ENCODE peak calls at places on chromosomes 1 and 21, in seven cellular contexts. V is right cardiac atrium; G is glutamatergic neuron; K is lower lobe of right lung; I is CD8-positive, alpha-beta memory T cell; C is stimulated activated CD4-positive, alpha-beta T cell treated with anti-CD3 and anti-CD28 coated beads, Interleukin-1b, Interleukin-23, amount 100 ng/mL, for 1 hour; N is iris pigment epithelial cell. P is an unnamed sample.

GRCh38 chr1:31335007-31335406 is 37.9 kb downstream of the FABP3 start:
- DNase-seq in V (no peak), G (no peak), K (no peak), I (no peak), C (no peak), N (peak), P (no peak)

GRCh38 chr21:16116798-16117197 is 387.0 kb downstream of the USP25 start:
- DNase-seq in V (no peak), G (no peak), K (no peak), I (no peak), C (no peak), N (peak), P (no peak)

GRCh38 chr21:39153373-39153772 is 29.9 kb downstream of the PSMG1 start:
- DNase-seq in V (no peak), G (no peak), K (no peak), I (no peak), C (no peak), N (peak), P (no peak)

GRCh38 chr1:236067854-236068454 is 3.1 kb upstream of the NID1 start:
- DNase-seq in V (no peak), G (no peak), K (no peak), I (no peak), C (no peak), N (peak), P (no peak)

GRCh38 chr21:31484219-31484618 is 140.2 kb upstream of the TIAM1 start:
- DNase-seq in V (no peak), G (no peak), K (no peak), I (no peak), C (no peak), N (no peak), P (no peak)

GRCh38 chr1:64220241-64220640 is 16.8 kb downstream of the UBE2U start:
- DNase-seq in V (no peak), G (no peak), K (no peak), I (no peak), C (no peak), N (peak), P (no peak)

GRCh38 chr1:3858231-3858981 is 1.1 kb downstream of the DFFB start:
- DNase-seq in V (no peak), G (peak), K (peak), I (no peak), C (no peak), N (peak), P (peak)

GRCh38 chr1:41740058-41740457 is 178.7 kb downstream of the HIVEP3 start:
- DNase-seq in V (no peak), G (no peak), K (no peak), I (no peak), C (no peak), N (no peak), P (no peak)

GRCh38 chr1:8423702-8424538 is 106.0 kb downstream of the SLC45A1 start:
- DNase-seq in V (peak), G (peak), K (peak), I (peak), C (no peak), N (peak), P (peak)

GRCh38 chr21:45559216-45560105 is 17.2 kb upstream of the SLC19A1 start:
- DNase-seq in V (no peak), G (no peak), K (peak), I (peak), C (no peak), N (no peak), P (no peak)

GRCh38 chr21:46063734-46064680 is 33.9 kb upstream of the COL6A2 start:
- DNase-seq in V (no peak), G (no peak), K (peak), I (peak), C (no peak), N (no peak), P (no peak)

GRCh38 chr1:109762821-109763645 is 690 bp downstream of the EPS8L3 start:
- DNase-seq in V (peak), G (peak), K (peak), I (peak), C (no peak), N (peak), P (no peak)

GRCh38 chr1:28064064-28064463 is 24.3 kb downstream of the EYA3 start:
- DNase-seq in V (no peak), G (no peak), K (no peak), I (no peak), C (no peak), N (peak), P (no peak)

GRCh38 chr1:232519186-232519585 is 110.7 kb downstream of the SIPA1L2 start:
- DNase-seq in V (no peak), G (no peak), K (no peak), I (no peak), C (no peak), N (no peak), P (no peak)

GRCh38 chr1:41361495-41362356 is 492 bp downstream of the FOXO6 start:
- DNase-seq in V (no peak), G (peak), K (no peak), I (peak), C (no peak), N (no peak), P (peak)

GRCh38 chr1:18819986-18820790 is 39.3 kb downstream of the TAS1R2 start:
- DNase-seq in V (no peak), G (no peak), K (no peak), I (no peak), C (no peak), N (no peak), P (no peak)

GRCh38 chr1:110135268-110136065 is 14.8 kb upstream of the SLC6A17 start:
- DNase-seq in V (no peak), G (no peak), K (no peak), I (no peak), C (no peak), N (no peak), P (no peak)

GRCh38 chr1:1677718-1678580 is 14.6 kb downstream of the SLC35E2B start:
- DNase-seq in V (no peak), G (peak), K (peak), I (peak), C (no peak), N (no peak), P (no peak)

GRCh38 chr1:167488786-167489185 is 29.5 kb downstream of the CD247 start:
- DNase-seq in V (no peak), G (peak), K (no peak), I (no peak), C (no peak), N (no peak), P (peak)

GRCh38 chr1:12692967-12693782 is 22.7 kb upstream of the AADACL3 start:
- DNase-seq in V (peak), G (no peak), K (no peak), I (no peak), C (no peak), N (peak), P (no peak)

GRCh38 chr1:38962560-38962959 is 20.9 kb upstream of the RHBDL2 start:
- DNase-seq in V (no peak), G (no peak), K (no peak), I (no peak), C (no peak), N (peak), P (no peak)

GRCh38 chr21:44305691-44306090 is 5.8 kb downstream of the PFKL start:
- DNase-seq in V (no peak), G (no peak), K (no peak), I (no peak), C (no peak), N (no peak), P (no peak)

GRCh38 chr1:206589206-206589605 is 23.1 kb downstream of the EIF2D start:
- DNase-seq in V (peak), G (no peak), K (no peak), I (no peak), C (no peak), N (peak), P (no peak)

GRCh38 chr1:221742555-221743415 is 896 bp upstream of the DUSP10 start:
- DNase-seq in V (peak), G (peak), K (peak), I (peak), C (peak), N (peak), P (peak)

GRCh38 chr1:232635778-232636356 is 5.9 kb upstream of the SIPA1L2 start:
- DNase-seq in V (no peak), G (no peak), K (no peak), I (no peak), C (no peak), N (peak), P (no peak)

GRCh38 chr1:150160964-150161626 is 11.4 kb downstream of the PLEKHO1 start:
- DNase-seq in V (no peak), G (no peak), K (no peak), I (no peak), C (no peak), N (no peak), P (no peak)

GRCh38 chr21:46185717-46186116 is 1.5 kb upstream of the SPATC1L start:
- DNase-seq in V (no peak), G (no peak), K (no peak), I (no peak), C (no peak), N (no peak), P (no peak)